ENCODE peak calls at places on chromosome 20, in seven cellular contexts. T is HuH-7.5; R is HEK293T; F is stomach; C is SIG-M5; K is EL; A is activated T-helper 1 cell treated with anti-CD3 and anti-CD28 coated beads, Interleukin-2, amount 50 U/mL, for 16 hours. D is an unnamed sample.

GRCh38 chr20:48626938-48627736 is 200.7 kb downstream of the PREX1 start:
- DNase-seq in T (no peak), R (no peak), F (no peak), C (no peak), K (no peak), A (no peak), D (no peak)

GRCh38 chr20:11380283-11380682 is 537.4 kb upstream of the BTBD3 start:
- DNase-seq in T (no peak), R (no peak), F (no peak), C (no peak), K (no peak), A (no peak), D (no peak)

GRCh38 chr20:50027611-50028105 is 44.9 kb downstream of the SNAI1 start:
- DNase-seq in T (no peak), R (no peak), F (no peak), C (no peak), K (peak; percentile 89), A (no peak), D (no peak)

GRCh38 chr20:44717986-44718385 is 2.8 kb downstream of the CCN5 start:
- DNase-seq in T (peak; percentile 58), R (peak; percentile 55), F (no peak), C (no peak), K (no peak), A (no peak), D (no peak)

GRCh38 chr20:45406260-45407066 is 1.6 kb upstream of the DBNDD2 start:
- DNase-seq in T (peak; percentile 65), R (peak; percentile 68), F (peak; percentile 71), C (no peak), K (peak; percentile 70), A (peak; percentile 21), D (peak; percentile 85)

GRCh38 chr20:51961964-51962761 is 159.8 kb upstream of the SALL4 start:
- DNase-seq in T (no peak), R (no peak), F (no peak), C (no peak), K (no peak), A (no peak), D (no peak)

GRCh38 chr20:59629141-59630045 is 25.1 kb downstream of the PHACTR3 start:
- DNase-seq in T (no peak), R (no peak), F (no peak), C (no peak), K (no peak), A (no peak), D (no peak)

GRCh38 chr20:49956689-49957443 is 20.7 kb downstream of the RNF114 start:
- DNase-seq in T (no peak), R (no peak), F (no peak), C (no peak), K (no peak), A (no peak), D (no peak)

GRCh38 chr20:34111057-34111711 is 859 bp downstream of the EIF2S2 start:
- DNase-seq in T (no peak), R (no peak), F (no peak), C (no peak), K (peak; percentile 64), A (no peak), D (no peak)

GRCh38 chr20:59664389-59665055 is 60.2 kb downstream of the PHACTR3 start:
- DNase-seq in T (no peak), R (no peak), F (no peak), C (no peak), K (no peak), A (no peak), D (no peak)

GRCh38 chr20:19812696-19813095 is 54.6 kb downstream of the RIN2 start:
- DNase-seq in T (no peak), R (no peak), F (no peak), C (no peak), K (no peak), A (no peak), D (no peak)

GRCh38 chr20:45311589-45312211 is 3.6 kb upstream of the MATN4 start:
- DNase-seq in T (peak; percentile 97), R (peak; percentile 75), F (peak; percentile 72), C (no peak), K (peak; percentile 65), A (peak; percentile 34), D (peak; percentile 74)

GRCh38 chr20:53074811-53075314 is 102.7 kb downstream of the TSHZ2 start:
- DNase-seq in T (no peak), R (no peak), F (no peak), C (no peak), K (no peak), A (no peak), D (no peak)

GRCh38 chr20:23596856-23597255 is 8.9 kb downstream of the CST9 start:
- DNase-seq in T (no peak), R (no peak), F (no peak), C (no peak), K (no peak), A (no peak), D (peak; percentile 58)

GRCh38 chr20:37790900-37791299 is 97.1 kb downstream of the CTNNBL1 start:
- DNase-seq in T (no peak), R (no peak), F (no peak), C (no peak), K (no peak), A (no peak), D (no peak)

GRCh38 chr20:54263266-54263665 is 55.4 kb downstream of the PFDN4 start:
- DNase-seq in T (no peak), R (no peak), F (no peak), C (no peak), K (no peak), A (no peak), D (no peak)

GRCh38 chr20:49501917-49502316 is 19.4 kb upstream of the KCNB1 start:
- DNase-seq in T (no peak), R (peak; percentile 30), F (no peak), C (no peak), K (peak; percentile 26), A (no peak), D (no peak)

GRCh38 chr20:57620274-57620990 is at the start of gene ZBP1:
- DNase-seq in T (no peak), R (no peak), F (peak; percentile 65), C (no peak), K (no peak), A (no peak), D (peak; percentile 41)

GRCh38 chr20:45445805-45446562 is 23.6 kb upstream of the WFDC2 start:
- DNase-seq in T (peak; percentile 71), R (peak; percentile 69), F (no peak), C (no peak), K (peak; percentile 31), A (no peak), D (peak; percentile 61)

GRCh38 chr20:58233881-58234528 is 5.6 kb upstream of the ANKRD60 start:
- DNase-seq in T (no peak), R (peak; percentile 73), F (no peak), C (no peak), K (peak; percentile 36), A (peak; percentile 23), D (no peak)

GRCh38 chr20:31570735-31571617 is 34.1 kb upstream of the ID1 start:
- DNase-seq in T (no peak), R (no peak), F (no peak), C (no peak), K (peak; percentile 74), A (no peak), D (peak; percentile 96)

GRCh38 chr20:48310312-48310711 is 517.5 kb downstream of the PREX1 start:
- DNase-seq in T (no peak), R (no peak), F (no peak), C (no peak), K (no peak), A (no peak), D (no peak)

GRCh38 chr20:49466114-49466912 is 16.2 kb downstream of the KCNB1 start:
- DNase-seq in T (no peak), R (peak; percentile 19), F (no peak), C (no peak), K (no peak), A (no peak), D (no peak)

GRCh38 chr20:45095753-45096371 is 5.1 kb downstream of the KCNS1 start:
- DNase-seq in T (peak; percentile 75), R (peak; percentile 66), F (peak; percentile 50), C (no peak), K (peak; percentile 75), A (peak; percentile 27), D (peak; percentile 74)

D was measured in SW480.